ENCODE peak calls at places on chromosomes 13 and 19, in ten cellular contexts. Y is GM12865, T is ascending aorta, O is lung, X is glutamatergic neuron, A is Calu3, J is GM20000, L is fibroblast of the aortic adventitia, W is A673, S is left lung. P is an unnamed sample.

GRCh38 chr13:22126433-22127021 is 455.7 kb downstream of the FGF9 start:
- DNase-seq in Y (peak), T (no peak), O (no peak), X (no peak), A (no peak), J (peak), L (no peak), W (no peak), S (no peak), P (peak)

GRCh38 chr13:49343255-49343654 is 95.5 kb downstream of the CDADC1 start:
- DNase-seq in Y (no peak), T (no peak), O (no peak), X (no peak), A (no peak), J (no peak), L (no peak), W (no peak), S (no peak), P (no peak)

GRCh38 chr19:55208880-55209429 is 346 bp downstream of the PTPRH start:
- DNase-seq in Y (no peak), T (no peak), O (no peak), X (no peak), A (no peak), J (no peak), L (no peak), W (no peak), S (no peak), P (no peak)

GRCh38 chr19:3770136-3771032 is 1.6 kb downstream of the RAX2 start:
- DNase-seq in Y (no peak), T (no peak), O (no peak), X (no peak), A (no peak), J (no peak), L (no peak), W (no peak), S (no peak), P (no peak)

GRCh38 chr19:41958367-41959055 is 610 bp downstream of the RABAC1 start:
- DNase-seq in Y (peak), T (peak), O (peak), X (peak), A (peak), J (peak), L (peak), W (peak), S (peak), P (peak)

GRCh38 chr13:32314271-32314967 is 744 bp downstream of the ZAR1L start:
- DNase-seq in Y (no peak), T (peak), O (peak), X (no peak), A (no peak), J (no peak), L (no peak), W (no peak), S (peak), P (no peak)

GRCh38 chr13:59865398-59865797 is 298.3 kb downstream of the DIAPH3 start:
- DNase-seq in Y (no peak), T (no peak), O (no peak), X (no peak), A (no peak), J (no peak), L (peak), W (peak), S (no peak), P (no peak)

GRCh38 chr19:50928841-50929240 is 17.6 kb upstream of the KLK4 start:
- DNase-seq in Y (peak), T (no peak), O (no peak), X (no peak), A (no peak), J (no peak), L (no peak), W (no peak), S (no peak), P (no peak)

GRCh38 chr13:112693831-112694497 is 4.1 kb downstream of the ATP11A start:
- DNase-seq in Y (peak), T (peak), O (peak), X (no peak), A (no peak), J (no peak), L (peak), W (no peak), S (peak), P (no peak)

GRCh38 chr13:102250448-102250847 is 151.4 kb downstream of the FGF14 start:
- DNase-seq in Y (no peak), T (no peak), O (no peak), X (no peak), A (no peak), J (no peak), L (no peak), W (no peak), S (no peak), P (no peak)

DNA sequence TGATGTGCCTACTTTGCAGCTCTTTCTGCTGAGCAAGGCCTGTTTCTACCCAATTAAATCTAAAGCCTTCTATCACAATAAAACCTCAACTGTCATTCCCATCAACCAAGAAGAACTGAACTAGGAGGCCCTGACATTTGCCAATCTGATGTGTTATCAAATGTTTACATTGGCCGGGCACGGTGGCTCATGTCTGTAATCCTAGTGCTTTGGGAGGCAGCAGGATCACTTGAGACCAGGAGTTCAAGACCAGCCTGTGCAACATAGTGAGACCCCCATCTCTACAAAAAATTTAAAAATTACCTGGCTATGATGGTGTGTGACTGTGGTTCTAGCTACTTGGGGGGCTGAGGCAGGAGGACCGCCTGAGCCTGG is 2.8 kb upstream of the FBXO17 start:
- DNase-seq in Y (no peak), T (no peak), O (no peak), X (no peak), A (no peak), J (no peak), L (no peak), W (no peak), S (no peak), P (no peak)
- TF ChIP-seq CTCF in Y (no peak), T (no peak), O (no peak), X (no peak), A (no peak), J (no peak), L (no peak), W (no peak), S (no peak), P (no peak)

GRCh38 chr13:36131215-36131930 is at the start of gene DCLK1:
- DNase-seq in Y (no peak), T (peak), O (peak), X (peak), A (no peak), J (no peak), L (peak), W (peak), S (peak), P (no peak)

GRCh38 chr13:36135876-36136275 is 4.7 kb upstream of the DCLK1 start:
- DNase-seq in Y (no peak), T (no peak), O (no peak), X (no peak), A (no peak), J (no peak), L (no peak), W (no peak), S (no peak), P (no peak)

GRCh38 chr13:36131931-36132297 is 732 bp upstream of the DCLK1 start:
- DNase-seq in Y (no peak), T (peak), O (peak), X (no peak), A (no peak), J (no peak), L (peak), W (no peak), S (peak), P (no peak)

GRCh38 chr13:36134632-36135031 is 3.5 kb upstream of the DCLK1 start:
- DNase-seq in Y (no peak), T (no peak), O (no peak), X (no peak), A (no peak), J (no peak), L (no peak), W (no peak), S (no peak), P (no peak)

DNA sequence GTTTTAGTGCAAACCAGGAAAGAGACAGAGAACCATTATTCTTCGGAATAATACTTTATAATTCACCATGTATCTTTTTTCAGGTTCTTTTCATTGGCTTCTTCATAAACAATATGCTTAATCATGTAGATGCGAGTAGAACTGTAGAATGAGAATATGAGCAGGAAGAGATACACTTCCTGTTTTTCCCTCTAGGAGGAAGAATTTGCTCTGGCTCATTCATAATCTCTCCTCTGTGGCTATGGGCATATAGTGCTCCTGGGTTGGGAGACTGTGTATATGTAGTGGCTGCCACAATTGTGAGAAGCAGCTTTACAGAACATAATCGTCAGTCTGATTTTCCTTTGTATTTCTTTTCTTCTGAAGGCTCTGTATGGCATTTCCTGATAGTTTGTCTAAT is 2.8 kb upstream of the DCLK1 start:
- DNase-seq in Y (no peak), T (no peak), O (no peak), X (no peak), A (no peak), J (no peak), L (peak), W (peak), S (no peak), P (no peak)
- TF ChIP-seq CTCF in Y (no peak), T (no peak), O (no peak), X (no peak), A (no peak), J (no peak), L (peak), W (peak), S (no peak), P (no peak)

DNA sequence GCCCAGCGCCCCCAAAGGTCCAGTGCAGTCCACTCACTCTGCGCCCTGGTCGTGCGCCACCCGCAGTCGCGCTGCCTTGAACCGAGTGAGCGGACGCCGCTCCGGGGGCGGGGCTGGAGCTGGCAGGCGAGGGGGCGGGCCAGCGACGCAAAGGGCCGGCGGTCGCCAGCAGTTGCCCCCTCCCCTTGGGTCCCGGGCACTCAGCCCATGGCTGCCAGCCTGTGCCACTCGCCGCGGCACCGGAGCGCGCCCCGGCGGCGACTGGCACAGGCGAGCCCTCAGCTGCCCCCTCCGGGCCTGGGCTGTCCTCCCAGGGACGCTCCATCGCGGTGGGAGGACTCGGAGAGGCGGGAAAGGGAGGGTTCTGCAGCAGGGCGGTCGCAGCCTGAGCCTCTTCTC is at the start of gene S1PR5:
- DNase-seq in Y (no peak), T (no peak), O (no peak), X (peak), A (peak), J (no peak), L (no peak), W (peak), S (no peak), P (no peak)
- TF ChIP-seq CTCF in Y (no peak), T (no peak), O (no peak), X (no peak), A (no peak), J (no peak), L (no peak), W (no peak), S (no peak), P (no peak)

GRCh38 chr19:17103177-17103576 is 27.6 kb downstream of the MYO9B start:
- DNase-seq in Y (no peak), T (no peak), O (no peak), X (peak), A (peak), J (no peak), L (peak), W (peak), S (no peak), P (peak)
- TF ChIP-seq CTCF in Y (peak), T (peak), O (no peak), X (peak), A (peak), J (peak), L (peak), W (peak), S (peak), P (peak)

GRCh38 chr13:73059460-73060250 is 850 bp downstream of the KLF5 start:
- DNase-seq in Y (peak), T (peak), O (peak), X (peak), A (no peak), J (peak), L (no peak), W (peak), S (peak), P (peak)
- TF ChIP-seq CTCF in Y (peak), T (peak), O (no peak), X (no peak), A (no peak), J (peak), L (no peak), W (peak), S (no peak), P (no peak)

GRCh38 chr13:110008816-110009215 is 222.4 kb upstream of the IRS2 start:
- DNase-seq in Y (no peak), T (no peak), O (no peak), X (no peak), A (no peak), J (no peak), L (no peak), W (peak), S (no peak), P (no peak)

GRCh38 chr13:110006304-110006703 is 219.9 kb upstream of the IRS2 start:
- DNase-seq in Y (no peak), T (no peak), O (no peak), X (no peak), A (peak), J (no peak), L (peak), W (no peak), S (no peak), P (no peak)

GRCh38 chr13:110012102-110012739 is 225.8 kb upstream of the IRS2 start:
- DNase-seq in Y (no peak), T (no peak), O (no peak), X (no peak), A (peak), J (no peak), L (peak), W (no peak), S (peak), P (no peak)

GRCh38 chr13:110014719-110015118 is 228.3 kb upstream of the IRS2 start:
- DNase-seq in Y (peak), T (no peak), O (no peak), X (no peak), A (no peak), J (no peak), L (no peak), W (no peak), S (no peak), P (no peak)

GRCh38 chr13:110010433-110011135 is 224.2 kb upstream of the IRS2 start:
- DNase-seq in Y (no peak), T (no peak), O (no peak), X (no peak), A (no peak), J (no peak), L (peak), W (no peak), S (no peak), P (no peak)
- TF ChIP-seq CTCF in Y (no peak), T (no peak), O (no peak), X (no peak), A (no peak), J (no peak), L (no peak), W (no peak), S (no peak), P (no peak)

DNA sequence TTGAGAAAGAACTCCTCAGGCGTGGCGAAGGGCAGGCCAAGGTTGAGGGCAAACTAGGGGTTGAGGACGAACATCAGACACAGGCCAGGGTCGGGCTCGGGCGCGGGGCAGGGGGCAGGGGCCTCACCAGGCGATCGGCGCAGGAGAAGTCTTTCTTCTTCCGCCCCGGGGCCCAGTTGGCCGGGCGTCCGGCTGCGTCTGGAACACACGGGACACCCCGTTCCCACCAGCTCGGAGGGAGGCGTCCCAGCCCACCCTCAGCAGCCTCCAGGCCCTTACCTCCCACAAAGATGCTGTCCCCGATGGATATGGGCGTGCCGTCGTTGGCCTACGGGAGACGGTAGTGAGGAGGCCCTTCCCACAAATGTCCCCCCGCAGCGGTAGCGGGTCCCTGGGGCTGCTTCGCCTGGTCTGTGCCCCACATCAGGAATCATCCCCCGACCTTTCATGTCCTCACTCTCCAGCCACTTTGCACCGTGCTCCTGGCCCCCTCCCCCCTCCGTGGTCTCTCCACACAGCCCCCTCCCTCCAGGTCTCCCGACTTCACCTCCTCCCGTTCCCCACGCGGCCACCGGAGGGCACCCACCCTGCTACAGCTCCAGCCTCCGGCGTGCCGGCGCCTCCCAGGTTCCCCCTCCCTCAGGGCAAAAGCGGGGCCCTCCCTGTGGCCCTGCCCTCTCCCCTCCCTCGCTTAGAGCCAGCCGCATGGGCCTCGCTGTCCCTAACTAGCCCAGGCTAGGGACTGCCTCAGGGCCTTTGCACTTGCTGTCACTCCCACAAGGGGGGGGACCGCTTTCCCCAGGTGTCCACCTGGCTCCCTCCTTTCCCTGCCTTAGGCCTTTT is 4.7 kb downstream of the PNKP start:
- DNase-seq in Y (peak), T (no peak), O (no peak), X (peak), A (peak), J (no peak), L (no peak), W (peak), S (peak), P (no peak)
- TF ChIP-seq CTCF in Y (peak), T (no peak), O (no peak), X (peak), A (no peak), J (peak), L (peak), W (peak), S (no peak), P (no peak)

DNA sequence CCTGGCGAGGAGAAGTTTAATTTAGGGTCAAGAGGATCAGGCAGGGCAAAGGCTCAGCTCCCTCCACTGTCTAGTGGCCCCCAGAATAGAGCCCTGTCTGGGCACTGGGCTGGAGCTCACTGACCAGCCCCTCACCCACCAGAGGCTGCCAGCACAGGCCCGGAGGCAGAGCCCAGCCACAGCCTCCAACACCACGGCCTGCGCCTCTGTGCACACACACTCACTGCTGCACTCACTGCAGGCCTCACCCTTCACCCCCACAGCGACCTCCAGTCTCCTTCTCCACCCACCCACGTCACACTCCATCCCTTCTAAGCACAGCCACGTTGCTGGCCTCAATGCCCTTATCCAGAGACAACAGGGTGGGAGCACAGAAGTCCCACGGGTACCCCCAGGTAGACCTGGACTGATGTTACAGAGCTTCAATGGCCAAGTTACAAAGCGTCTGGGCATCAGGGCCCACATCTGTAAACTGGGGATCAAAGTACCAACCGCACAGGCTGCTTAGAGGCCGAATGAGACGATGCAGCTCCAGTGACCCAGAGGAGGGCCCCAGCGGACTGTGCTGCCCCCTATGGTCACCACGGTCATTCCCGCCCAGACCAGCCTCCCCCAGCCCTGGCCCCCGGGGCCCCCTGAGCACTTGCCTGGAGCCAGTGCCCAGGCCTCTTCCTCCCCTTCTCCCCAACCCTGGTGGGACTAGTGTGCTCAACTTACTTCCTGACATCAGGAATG is 4.5 kb upstream of the PRKD2 start:
- DNase-seq in Y (no peak), T (no peak), O (no peak), X (peak), A (no peak), J (no peak), L (no peak), W (no peak), S (no peak), P (no peak)
- TF ChIP-seq CTCF in Y (no peak), T (no peak), O (no peak), X (no peak), A (peak), J (no peak), L (no peak), W (no peak), S (no peak), P (no peak)